ENCODE peak calls at places on chromosomes 5 and 9, in ten cellular contexts. V, S, N, B, I, M, L, Q, J and C are unnamed samples.

GRCh38 chr5:65823174-65823573 is 101.2 kb downstream of the NLN start:
- DNase-seq in V (no peak), S (no peak), N (no peak), B (no peak), I (no peak), M (no peak), L (no peak), Q (no peak), J (peak), C (no peak)

GRCh38 chr5:1445313-1445894 is at the start of gene SLC6A3:
- DNase-seq in V (peak), S (peak), N (no peak), B (no peak), I (peak), M (peak), L (peak), Q (peak), J (no peak), C (peak)

GRCh38 chr9:1071730-1072129 is 21.6 kb downstream of the DMRT2 start:
- DNase-seq in V (no peak), S (no peak), N (no peak), B (no peak), I (no peak), M (no peak), L (no peak), Q (peak), J (no peak), C (no peak)

GRCh38 chr9:15572200-15572599 is 19.4 kb downstream of the CCDC171 start:
- DNase-seq in V (no peak), S (no peak), N (no peak), B (no peak), I (no peak), M (no peak), L (no peak), Q (no peak), J (peak), C (no peak)

GRCh38 chr9:36135791-36136276 is 699 bp upstream of the GLIPR2 start:
- DNase-seq in V (no peak), S (no peak), N (no peak), B (no peak), I (no peak), M (peak), L (no peak), Q (no peak), J (no peak), C (no peak)

GRCh38 chr9:89878003-89878411 is 273.2 kb downstream of the GADD45G start:
- DNase-seq in V (no peak), S (no peak), N (no peak), B (no peak), I (no peak), M (peak), L (no peak), Q (peak), J (no peak), C (no peak)

GRCh38 chr5:127567026-127567768 is 49.8 kb downstream of the PRRC1 start:
- DNase-seq in V (no peak), S (no peak), N (no peak), B (no peak), I (no peak), M (no peak), L (no peak), Q (no peak), J (no peak), C (no peak)

GRCh38 chr5:119743927-119744326 is 114.6 kb downstream of the FAM170A start:
- DNase-seq in V (no peak), S (no peak), N (no peak), B (no peak), I (no peak), M (no peak), L (peak), Q (no peak), J (no peak), C (peak)

GRCh38 chr5:112604741-112605390 is 132.8 kb upstream of the APC start:
- DNase-seq in V (no peak), S (no peak), N (no peak), B (no peak), I (no peak), M (no peak), L (no peak), Q (no peak), J (no peak), C (no peak)
- TF ChIP-seq CTCF in V (no peak), S (peak), N (no peak), B (peak), I (no peak), M (no peak), L (peak), Q (no peak), J (no peak), C (no peak)

GRCh38 chr5:82599030-82599429 is 320.9 kb upstream of the RPS23 start:
- DNase-seq in V (no peak), S (no peak), N (no peak), B (no peak), I (no peak), M (no peak), L (no peak), Q (no peak), J (no peak), C (no peak)

GRCh38 chr5:82599692-82600091 is 321.5 kb upstream of the RPS23 start:
- DNase-seq in V (no peak), S (no peak), N (no peak), B (no peak), I (no peak), M (no peak), L (no peak), Q (no peak), J (peak), C (no peak)

GRCh38 chr5:82594097-82594496 is 315.9 kb upstream of the RPS23 start:
- DNase-seq in V (no peak), S (no peak), N (no peak), B (no peak), I (no peak), M (no peak), L (no peak), Q (no peak), J (peak), C (no peak)

GRCh38 chr5:82595083-82595482 is 316.9 kb upstream of the RPS23 start:
- DNase-seq in V (no peak), S (no peak), N (no peak), B (no peak), I (no peak), M (no peak), L (no peak), Q (no peak), J (no peak), C (no peak)

DNA sequence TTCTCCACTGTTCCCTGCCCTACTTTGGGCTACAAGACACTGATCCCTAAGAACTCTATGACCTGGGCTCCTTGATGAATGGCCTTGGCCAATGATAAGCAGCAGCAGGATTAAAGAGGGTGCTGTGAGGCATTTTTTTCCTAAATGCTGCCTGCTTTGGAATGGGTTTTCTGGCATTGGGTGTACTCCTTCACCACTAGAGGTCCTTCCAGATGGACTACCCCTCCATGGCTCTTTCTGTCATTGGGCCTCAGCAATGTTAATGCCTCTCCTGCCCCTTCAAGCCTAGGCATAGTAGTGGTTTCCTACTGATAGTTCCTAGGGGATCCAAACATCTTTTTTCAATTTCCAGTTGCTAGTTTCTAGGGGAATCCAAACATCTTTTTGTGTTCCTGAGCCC is 319.3 kb upstream of the RPS23 start:
- DNase-seq in V (no peak), S (no peak), N (no peak), B (no peak), I (no peak), M (no peak), L (no peak), Q (no peak), J (no peak), C (no peak)
- TF ChIP-seq CTCF in V (no peak), S (no peak), N (no peak), B (no peak), I (no peak), M (peak), L (peak), Q (no peak), J (peak), C (no peak)

GRCh38 chr9:98989036-98990000 is 45.6 kb downstream of the COL15A1 start:
- DNase-seq in V (no peak), S (peak), N (peak), B (peak), I (no peak), M (no peak), L (no peak), Q (no peak), J (peak), C (no peak)
- TF ChIP-seq CTCF in V (no peak), S (no peak), N (no peak), B (peak), I (no peak), M (no peak), L (no peak), Q (no peak), J (peak), C (no peak)

GRCh38 chr9:128127990-128128835 is 684 bp upstream of the PTGES2 start:
- DNase-seq in V (peak), S (peak), N (peak), B (peak), I (peak), M (peak), L (peak), Q (peak), J (peak), C (peak)
- TF ChIP-seq CTCF in V (no peak), S (no peak), N (no peak), B (no peak), I (no peak), M (no peak), L (no peak), Q (no peak), J (no peak), C (no peak)

GRCh38 chr5:140227046-140227445 is 52.1 kb downstream of the CYSTM1 start:
- DNase-seq in V (no peak), S (no peak), N (no peak), B (no peak), I (no peak), M (no peak), L (no peak), Q (no peak), J (no peak), C (no peak)
- TF ChIP-seq CTCF in V (no peak), S (no peak), N (no peak), B (no peak), I (no peak), M (no peak), L (peak), Q (no peak), J (no peak), C (no peak)

GRCh38 chr9:3032898-3033297 is 189.0 kb upstream of the PUM3 start:
- DNase-seq in V (no peak), S (no peak), N (no peak), B (no peak), I (no peak), M (no peak), L (no peak), Q (no peak), J (no peak), C (no peak)

GRCh38 chr9:3040761-3041160 is 196.9 kb upstream of the PUM3 start:
- DNase-seq in V (no peak), S (no peak), N (no peak), B (no peak), I (no peak), M (no peak), L (no peak), Q (no peak), J (no peak), C (no peak)

DNA sequence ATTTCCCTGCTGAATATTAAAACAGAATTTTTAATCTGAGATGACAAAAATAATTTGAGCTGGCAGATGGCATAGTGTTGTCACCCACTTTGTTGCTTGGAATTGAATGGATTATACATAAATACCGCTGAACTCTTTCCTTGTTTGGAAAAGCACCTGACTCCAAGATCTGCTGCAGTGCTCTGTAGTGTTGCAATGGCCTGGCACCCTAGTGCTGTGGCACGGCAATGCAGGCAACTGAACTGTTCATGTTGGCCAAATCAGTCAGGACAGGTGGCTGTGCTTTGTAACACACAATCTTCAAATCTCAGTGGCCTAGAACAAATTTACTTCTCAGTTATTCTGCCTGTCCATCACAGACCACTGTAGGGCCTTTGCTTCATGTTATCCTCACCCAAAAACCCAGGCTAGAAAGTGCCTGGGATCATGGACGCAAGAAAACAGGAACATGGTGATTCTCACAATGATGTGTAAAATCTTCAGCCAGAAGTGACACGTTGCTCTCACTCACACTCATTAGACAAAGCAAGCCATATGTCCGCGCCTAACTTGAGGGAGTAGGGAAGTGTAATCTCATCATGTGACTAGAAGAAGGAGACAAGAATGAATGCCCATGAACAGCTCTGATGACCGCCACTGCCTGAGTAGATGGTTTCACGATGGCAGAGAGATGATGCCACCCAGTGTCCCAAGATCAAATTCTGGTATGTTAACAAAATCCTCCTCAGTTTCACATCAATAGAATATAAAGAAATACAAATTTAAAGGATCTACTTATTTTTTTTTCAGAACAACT is 191.9 kb upstream of the PUM3 start:
- DNase-seq in V (no peak), S (no peak), N (no peak), B (no peak), I (no peak), M (no peak), L (no peak), Q (no peak), J (no peak), C (no peak)
- TF ChIP-seq CTCF in V (no peak), S (no peak), N (no peak), B (no peak), I (no peak), M (no peak), L (no peak), Q (no peak), J (no peak), C (no peak)

GRCh38 chr5:160180931-160181330 is 48.4 kb upstream of the FABP6 start:
- DNase-seq in V (no peak), S (no peak), N (no peak), B (no peak), I (no peak), M (no peak), L (no peak), Q (no peak), J (no peak), C (no peak)
- TF ChIP-seq CTCF in V (no peak), S (no peak), N (no peak), B (no peak), I (no peak), M (no peak), L (no peak), Q (no peak), J (no peak), C (no peak)